ENCODE peak calls at places on chromosomes 16 and 17, in seven cellular contexts. N, A, F, L, G, C and T are unnamed samples.

GRCh38 chr16:49349446-49350168 is 24.0 kb upstream of the C16orf78 start:
- DNase-seq in G (no peak), L (no peak), A (no peak), F (no peak), N (no peak), C (no peak), T (no peak)

GRCh38 chr16:56753410-56753809 is 23.5 kb downstream of the NUP93 start:
- DNase-seq in F (peak; percentile 78), A (no peak), G (no peak), N (no peak), C (no peak), L (no peak), T (no peak)

GRCh38 chr17:67477687-67478086 is 100.6 kb downstream of the PITPNC1 start:
- DNase-seq in N (no peak), A (peak; percentile 57), F (peak; percentile 85), C (peak; percentile 68), L (peak; percentile 75), G (no peak), T (no peak)

GRCh38 chr16:68091604-68092261 is 6.6 kb downstream of the NFATC3 start:
- DNase-seq in N (no peak), C (no peak), G (no peak), L (no peak), A (no peak), F (peak; percentile 68), T (no peak)

GRCh38 chr16:57651344-57652333 is 16.5 kb upstream of the ADGRG3 start:
- DNase-seq in A (no peak), F (no peak), G (no peak), L (peak; percentile 17), C (no peak), N (no peak), T (no peak)

GRCh38 chr17:57236686-57237299 is 19.5 kb upstream of the MSI2 start:
- DNase-seq in C (no peak), A (no peak), G (no peak), F (no peak), L (no peak), N (no peak), T (no peak)

GRCh38 chr17:49435630-49436029 is 20.9 kb upstream of the PHB1 start:
- DNase-seq in C (no peak), F (no peak), L (no peak), G (no peak), A (no peak), N (no peak), T (no peak)

GRCh38 chr17:4074831-4075495 is 67.9 kb downstream of the ZZEF1 start:
- DNase-seq in L (no peak), C (no peak), N (no peak), A (no peak), G (no peak), F (peak; percentile 47), T (peak; percentile 25)

GRCh38 chr16:47848481-47849109 is 307.2 kb downstream of the ABCC12 start:
- DNase-seq in N (no peak), F (peak; percentile 33), C (no peak), L (no peak), A (no peak), G (peak; percentile 49), T (no peak)

GRCh38 chr17:49862781-49863331 is 15.0 kb upstream of the TAC4 start:
- DNase-seq in L (no peak), C (no peak), N (no peak), A (no peak), F (no peak), G (no peak), T (no peak)

GRCh38 chr17:50520483-50520882 is 12.1 kb upstream of the EPN3 start:
- DNase-seq in C (no peak), L (no peak), F (no peak), A (no peak), N (no peak), G (no peak), T (no peak)

GRCh38 chr17:10744509-10745000 is 14.7 kb upstream of the TMEM220 start:
- DNase-seq in C (no peak), L (no peak), F (no peak), A (peak; percentile 23), G (no peak), N (no peak), T (no peak)

GRCh38 chr17:4939554-4939803 is 367 bp downstream of the SLC25A11 start:
- DNase-seq in L (peak; percentile 42), F (peak; percentile 55), C (no peak), N (no peak), A (peak; percentile 35), G (no peak), T (no peak)

GRCh38 chr16:82194076-82194475 is 24.1 kb upstream of the MPHOSPH6 start:
- DNase-seq in N (no peak), G (no peak), C (no peak), A (no peak), F (no peak), L (no peak), T (no peak)

GRCh38 chr16:8547756-8548155 is 42.6 kb downstream of the TMEM114 start:
- DNase-seq in N (no peak), L (no peak), G (no peak), C (no peak), A (no peak), F (no peak), T (no peak)

GRCh38 chr17:29622337-29623282 is at the start of gene CORO6:
- DNase-seq in N (no peak), F (peak; percentile 78), A (peak; percentile 71), G (peak; percentile 42), C (peak; percentile 71), L (peak; percentile 77), T (no peak)

GRCh38 chr17:77327566-77328463 is 187.0 kb downstream of the SEC14L1 start:
- DNase-seq in C (no peak), L (no peak), N (no peak), G (no peak), F (no peak), A (peak; percentile 11), T (no peak)

GRCh38 chr16:24119807-24120206 is 136.3 kb upstream of the CACNG3 start:
- DNase-seq in A (no peak), C (no peak), L (no peak), G (no peak), F (no peak), N (no peak), T (no peak)

GRCh38 chr17:15261063-15261817 is 3.9 kb downstream of the PMP22 start:
- DNase-seq in L (peak; percentile 25), G (no peak), N (no peak), C (peak; percentile 15), A (no peak), F (peak; percentile 89), T (no peak)

GRCh38 chr17:74244543-74244942 is 29.5 kb upstream of the DNAI2 start:
- DNase-seq in G (no peak), F (no peak), A (no peak), C (no peak), N (no peak), L (no peak), T (no peak)

GRCh38 chr17:73394523-73395450 is 83.0 kb upstream of the CDC42EP4 start:
- DNase-seq in F (no peak), L (no peak), C (no peak), A (no peak), N (no peak), G (peak; percentile 48), T (no peak)

GRCh38 chr17:32621612-32622312 is 135.0 kb downstream of the CDK5R1 start:
- DNase-seq in A (no peak), F (peak; percentile 3), G (no peak), L (no peak), C (no peak), N (no peak), T (no peak)

GRCh38 chr16:80323187-80323807 is 217.5 kb upstream of the DYNLRB2 start:
- DNase-seq in L (no peak), N (no peak), F (no peak), C (no peak), A (no peak), G (no peak), T (no peak)